ENCODE peak calls at places on chromosomes 13 and 19, in eight cellular contexts. One of them, this sample, is unnamed.

GRCh38 chr13:100274942-100275506 is 186.1 kb downstream of the PCCA start:
- DNase-seq in germinal center: no peak
- DNase-seq in stimulated activated CD4-positive, alpha-beta T cell treated with anti-CD3 and anti-CD28 coated beads, Interleukin-2, amount 100 ng/mL, for 48 hours: no peak
- DNase-seq in mesenchymal stem cell: peak
- DNase-seq in epithelial cell of esophagus: peak
- DNase-seq in AG08395: no peak
- DNase-seq in nucleus accumbens: no peak
- DNase-seq in DMS153: no peak
- DNase-seq in this sample: no peak

GRCh38 chr13:60701919-60702318 is 304.9 kb downstream of the TDRD3 start:
- DNase-seq in germinal center: no peak
- DNase-seq in stimulated activated CD4-positive, alpha-beta T cell treated with anti-CD3 and anti-CD28 coated beads, Interleukin-2, amount 100 ng/mL, for 48 hours: no peak
- DNase-seq in mesenchymal stem cell: no peak
- DNase-seq in epithelial cell of esophagus: no peak
- DNase-seq in AG08395: no peak
- DNase-seq in nucleus accumbens: no peak
- DNase-seq in DMS153: no peak
- DNase-seq in this sample: no peak

GRCh38 chr13:33349996-33350826 is 64.7 kb upstream of the STARD13 start:
- DNase-seq in germinal center: no peak
- DNase-seq in stimulated activated CD4-positive, alpha-beta T cell treated with anti-CD3 and anti-CD28 coated beads, Interleukin-2, amount 100 ng/mL, for 48 hours: no peak
- DNase-seq in mesenchymal stem cell: peak
- DNase-seq in epithelial cell of esophagus: peak
- DNase-seq in AG08395: peak
- DNase-seq in nucleus accumbens: no peak
- DNase-seq in DMS153: no peak
- DNase-seq in this sample: peak

GRCh38 chr13:48233097-48233885 is at the start of gene ITM2B:
- DNase-seq in germinal center: peak
- DNase-seq in stimulated activated CD4-positive, alpha-beta T cell treated with anti-CD3 and anti-CD28 coated beads, Interleukin-2, amount 100 ng/mL, for 48 hours: peak
- DNase-seq in mesenchymal stem cell: peak
- DNase-seq in epithelial cell of esophagus: peak
- DNase-seq in AG08395: peak
- DNase-seq in nucleus accumbens: peak
- DNase-seq in DMS153: peak
- DNase-seq in this sample: peak

GRCh38 chr19:35986664-35987570 is 8.1 kb upstream of the SDHAF1 start:
- DNase-seq in germinal center: peak
- DNase-seq in stimulated activated CD4-positive, alpha-beta T cell treated with anti-CD3 and anti-CD28 coated beads, Interleukin-2, amount 100 ng/mL, for 48 hours: peak
- DNase-seq in mesenchymal stem cell: no peak
- DNase-seq in epithelial cell of esophagus: no peak
- DNase-seq in AG08395: no peak
- DNase-seq in nucleus accumbens: peak
- DNase-seq in DMS153: no peak
- DNase-seq in this sample: no peak

GRCh38 chr19:5896365-5897076 is 7.1 kb downstream of the NDUFA11 start:
- DNase-seq in germinal center: no peak
- DNase-seq in stimulated activated CD4-positive, alpha-beta T cell treated with anti-CD3 and anti-CD28 coated beads, Interleukin-2, amount 100 ng/mL, for 48 hours: no peak
- DNase-seq in mesenchymal stem cell: no peak
- DNase-seq in epithelial cell of esophagus: no peak
- DNase-seq in AG08395: no peak
- DNase-seq in nucleus accumbens: no peak
- DNase-seq in DMS153: no peak
- DNase-seq in this sample: no peak

GRCh38 chr19:29841559-29842367 is 30.0 kb downstream of the CCNE1 start:
- DNase-seq in germinal center: no peak
- DNase-seq in stimulated activated CD4-positive, alpha-beta T cell treated with anti-CD3 and anti-CD28 coated beads, Interleukin-2, amount 100 ng/mL, for 48 hours: no peak
- DNase-seq in mesenchymal stem cell: peak
- DNase-seq in epithelial cell of esophagus: peak
- DNase-seq in AG08395: peak
- DNase-seq in nucleus accumbens: no peak
- DNase-seq in DMS153: no peak
- DNase-seq in this sample: no peak

GRCh38 chr13:30142502-30143211 is 164.7 kb downstream of the KATNAL1 start:
- DNase-seq in germinal center: no peak
- DNase-seq in stimulated activated CD4-positive, alpha-beta T cell treated with anti-CD3 and anti-CD28 coated beads, Interleukin-2, amount 100 ng/mL, for 48 hours: no peak
- DNase-seq in mesenchymal stem cell: peak
- DNase-seq in epithelial cell of esophagus: peak
- DNase-seq in AG08395: peak
- DNase-seq in nucleus accumbens: peak
- DNase-seq in DMS153: no peak
- DNase-seq in this sample: no peak

GRCh38 chr13:51689597-51689996 is 105.3 kb downstream of the WDFY2 start:
- DNase-seq in germinal center: no peak
- DNase-seq in stimulated activated CD4-positive, alpha-beta T cell treated with anti-CD3 and anti-CD28 coated beads, Interleukin-2, amount 100 ng/mL, for 48 hours: no peak
- DNase-seq in mesenchymal stem cell: no peak
- DNase-seq in epithelial cell of esophagus: no peak
- DNase-seq in AG08395: no peak
- DNase-seq in nucleus accumbens: no peak
- DNase-seq in DMS153: no peak
- DNase-seq in this sample: no peak

GRCh38 chr13:44158055-44158655 is 215.5 kb upstream of the SERP2 start:
- DNase-seq in germinal center: no peak
- DNase-seq in stimulated activated CD4-positive, alpha-beta T cell treated with anti-CD3 and anti-CD28 coated beads, Interleukin-2, amount 100 ng/mL, for 48 hours: no peak
- DNase-seq in mesenchymal stem cell: no peak
- DNase-seq in epithelial cell of esophagus: no peak
- DNase-seq in AG08395: no peak
- DNase-seq in nucleus accumbens: no peak
- DNase-seq in DMS153: no peak
- DNase-seq in this sample: peak

GRCh38 chr13:76148374-76148773 is 512.2 kb downstream of the LMO7 start:
- DNase-seq in germinal center: no peak
- DNase-seq in stimulated activated CD4-positive, alpha-beta T cell treated with anti-CD3 and anti-CD28 coated beads, Interleukin-2, amount 100 ng/mL, for 48 hours: no peak
- DNase-seq in mesenchymal stem cell: no peak
- DNase-seq in epithelial cell of esophagus: peak
- DNase-seq in AG08395: no peak
- DNase-seq in nucleus accumbens: no peak
- DNase-seq in DMS153: peak
- DNase-seq in this sample: no peak

GRCh38 chr19:55210120-55210493 is 806 bp upstream of the PTPRH start:
- DNase-seq in germinal center: no peak
- DNase-seq in stimulated activated CD4-positive, alpha-beta T cell treated with anti-CD3 and anti-CD28 coated beads, Interleukin-2, amount 100 ng/mL, for 48 hours: no peak
- DNase-seq in mesenchymal stem cell: peak
- DNase-seq in epithelial cell of esophagus: peak
- DNase-seq in AG08395: peak
- DNase-seq in nucleus accumbens: no peak
- DNase-seq in DMS153: peak
- DNase-seq in this sample: no peak

GRCh38 chr19:39810424-39810823 is 23.5 kb downstream of the DYRK1B start:
- DNase-seq in germinal center: no peak
- DNase-seq in stimulated activated CD4-positive, alpha-beta T cell treated with anti-CD3 and anti-CD28 coated beads, Interleukin-2, amount 100 ng/mL, for 48 hours: no peak
- DNase-seq in mesenchymal stem cell: no peak
- DNase-seq in epithelial cell of esophagus: no peak
- DNase-seq in AG08395: no peak
- DNase-seq in nucleus accumbens: no peak
- DNase-seq in DMS153: no peak
- DNase-seq in this sample: no peak

GRCh38 chr13:113121928-113122420 is 625 bp upstream of the F10 start:
- DNase-seq in germinal center: no peak
- DNase-seq in stimulated activated CD4-positive, alpha-beta T cell treated with anti-CD3 and anti-CD28 coated beads, Interleukin-2, amount 100 ng/mL, for 48 hours: no peak
- DNase-seq in mesenchymal stem cell: no peak
- DNase-seq in epithelial cell of esophagus: no peak
- DNase-seq in AG08395: no peak
- DNase-seq in nucleus accumbens: no peak
- DNase-seq in DMS153: no peak
- DNase-seq in this sample: no peak

GRCh38 chr13:33194820-33195692 is 90.5 kb downstream of the STARD13 start:
- DNase-seq in germinal center: no peak
- DNase-seq in stimulated activated CD4-positive, alpha-beta T cell treated with anti-CD3 and anti-CD28 coated beads, Interleukin-2, amount 100 ng/mL, for 48 hours: no peak
- DNase-seq in mesenchymal stem cell: peak
- DNase-seq in epithelial cell of esophagus: no peak
- DNase-seq in AG08395: peak
- DNase-seq in nucleus accumbens: no peak
- DNase-seq in DMS153: peak
- DNase-seq in this sample: no peak

GRCh38 chr13:110549795-110550160 is 11.7 kb downstream of the RAB20 start:
- DNase-seq in germinal center: no peak
- DNase-seq in stimulated activated CD4-positive, alpha-beta T cell treated with anti-CD3 and anti-CD28 coated beads, Interleukin-2, amount 100 ng/mL, for 48 hours: no peak
- DNase-seq in mesenchymal stem cell: no peak
- DNase-seq in epithelial cell of esophagus: no peak
- DNase-seq in AG08395: no peak
- DNase-seq in nucleus accumbens: no peak
- DNase-seq in DMS153: no peak
- DNase-seq in this sample: no peak

GRCh38 chr19:37950471-37951175 is 43.6 kb downstream of the SIPA1L3 start:
- DNase-seq in germinal center: no peak
- DNase-seq in stimulated activated CD4-positive, alpha-beta T cell treated with anti-CD3 and anti-CD28 coated beads, Interleukin-2, amount 100 ng/mL, for 48 hours: no peak
- DNase-seq in mesenchymal stem cell: no peak
- DNase-seq in epithelial cell of esophagus: no peak
- DNase-seq in AG08395: no peak
- DNase-seq in nucleus accumbens: no peak
- DNase-seq in DMS153: no peak
- DNase-seq in this sample: no peak

GRCh38 chr13:113771709-113772331 is 12.8 kb downstream of the TMEM255B start:
- DNase-seq in germinal center: no peak
- DNase-seq in stimulated activated CD4-positive, alpha-beta T cell treated with anti-CD3 and anti-CD28 coated beads, Interleukin-2, amount 100 ng/mL, for 48 hours: no peak
- DNase-seq in mesenchymal stem cell: no peak
- DNase-seq in epithelial cell of esophagus: peak
- DNase-seq in AG08395: no peak
- DNase-seq in nucleus accumbens: no peak
- DNase-seq in DMS153: no peak
- DNase-seq in this sample: no peak

GRCh38 chr13:43441464-43441863 is 345.3 kb downstream of the ENOX1 start:
- DNase-seq in germinal center: no peak
- DNase-seq in stimulated activated CD4-positive, alpha-beta T cell treated with anti-CD3 and anti-CD28 coated beads, Interleukin-2, amount 100 ng/mL, for 48 hours: no peak
- DNase-seq in mesenchymal stem cell: no peak
- DNase-seq in epithelial cell of esophagus: no peak
- DNase-seq in AG08395: no peak
- DNase-seq in nucleus accumbens: no peak
- DNase-seq in DMS153: no peak
- DNase-seq in this sample: no peak

GRCh38 chr13:44573790-44574465 is 2.2 kb downstream of the TSC22D1 start:
- DNase-seq in germinal center: peak
- DNase-seq in stimulated activated CD4-positive, alpha-beta T cell treated with anti-CD3 and anti-CD28 coated beads, Interleukin-2, amount 100 ng/mL, for 48 hours: no peak
- DNase-seq in mesenchymal stem cell: peak
- DNase-seq in epithelial cell of esophagus: peak
- DNase-seq in AG08395: peak
- DNase-seq in nucleus accumbens: no peak
- DNase-seq in DMS153: no peak
- DNase-seq in this sample: no peak

GRCh38 chr19:40231544-40232424 is 5.3 kb upstream of the CCNP start:
- DNase-seq in germinal center: no peak
- DNase-seq in stimulated activated CD4-positive, alpha-beta T cell treated with anti-CD3 and anti-CD28 coated beads, Interleukin-2, amount 100 ng/mL, for 48 hours: no peak
- DNase-seq in mesenchymal stem cell: peak
- DNase-seq in epithelial cell of esophagus: no peak
- DNase-seq in AG08395: peak
- DNase-seq in nucleus accumbens: no peak
- DNase-seq in DMS153: no peak
- DNase-seq in this sample: no peak

GRCh38 chr19:5170329-5170745 is 170.3 kb downstream of the PTPRS start:
- DNase-seq in germinal center: peak
- DNase-seq in stimulated activated CD4-positive, alpha-beta T cell treated with anti-CD3 and anti-CD28 coated beads, Interleukin-2, amount 100 ng/mL, for 48 hours: peak
- DNase-seq in mesenchymal stem cell: no peak
- DNase-seq in epithelial cell of esophagus: no peak
- DNase-seq in AG08395: no peak
- DNase-seq in nucleus accumbens: no peak
- DNase-seq in DMS153: no peak
- DNase-seq in this sample: no peak

GRCh38 chr19:49987159-49987698 is 26.3 kb upstream of the SIGLEC11 start:
- DNase-seq in germinal center: peak
- DNase-seq in stimulated activated CD4-positive, alpha-beta T cell treated with anti-CD3 and anti-CD28 coated beads, Interleukin-2, amount 100 ng/mL, for 48 hours: peak
- DNase-seq in mesenchymal stem cell: peak
- DNase-seq in epithelial cell of esophagus: peak
- DNase-seq in AG08395: peak
- DNase-seq in nucleus accumbens: peak
- DNase-seq in DMS153: no peak
- DNase-seq in this sample: peak

GRCh38 chr19:54121259-54121658 is 5.7 kb downstream of the PRPF31 start:
- DNase-seq in germinal center: no peak
- DNase-seq in stimulated activated CD4-positive, alpha-beta T cell treated with anti-CD3 and anti-CD28 coated beads, Interleukin-2, amount 100 ng/mL, for 48 hours: no peak
- DNase-seq in mesenchymal stem cell: no peak
- DNase-seq in epithelial cell of esophagus: no peak
- DNase-seq in AG08395: no peak
- DNase-seq in nucleus accumbens: no peak
- DNase-seq in DMS153: no peak
- DNase-seq in this sample: no peak

GRCh38 chr13:50410921-50411712 is 395.9 kb downstream of the KCNRG start:
- DNase-seq in germinal center: no peak
- DNase-seq in stimulated activated CD4-positive, alpha-beta T cell treated with anti-CD3 and anti-CD28 coated beads, Interleukin-2, amount 100 ng/mL, for 48 hours: no peak
- DNase-seq in mesenchymal stem cell: peak
- DNase-seq in epithelial cell of esophagus: peak
- DNase-seq in AG08395: peak
- DNase-seq in nucleus accumbens: no peak
- DNase-seq in DMS153: no peak
- DNase-seq in this sample: no peak